ENCODE peak calls at places on chromosomes 11 and 22, in five cellular contexts. W is HuH-7; R is stimulated activated naive CD8-positive, alpha-beta T cell treated with anti-CD3 and anti-CD28 coated beads, Interleukin-15, Interleukin-2, amounts not matched to agents 100 U/mL and 50 U/mL, for 24 hours; D is CD4-positive, CD25-positive, alpha-beta regulatory T cell; P is nucleus accumbens. Z is an unnamed sample.

GRCh38 chr11:62911137-62912130 is 9.7 kb downstream of the CHRM1 start:
- DNase-seq in W (no peak), R (no peak), D (no peak), P (no peak), Z (no peak)

GRCh38 chr11:117662255-117662654 is 134.8 kb downstream of the DSCAML1 start:
- DNase-seq in W (no peak), R (no peak), D (no peak), P (no peak), Z (no peak)

GRCh38 chr11:6365659-6366058 is 24.6 kb upstream of the SMPD1 start:
- DNase-seq in W (peak), R (no peak), D (no peak), P (no peak), Z (no peak)

GRCh38 chr11:119284344-119285157 is 32.4 kb downstream of the MCAM start:
- DNase-seq in W (peak), R (no peak), D (peak), P (no peak), Z (no peak)

GRCh38 chr11:66420671-66421476 is at the start of gene NPAS4:
- DNase-seq in W (no peak), R (no peak), D (no peak), P (peak), Z (no peak)

GRCh38 chr22:50074551-50075042 is 10.6 kb downstream of the MLC1 start:
- DNase-seq in W (no peak), R (no peak), D (no peak), P (peak), Z (no peak)

GRCh38 chr11:126393143-126393542 is 37.7 kb downstream of the ST3GAL4 start:
- DNase-seq in W (no peak), R (no peak), D (no peak), P (no peak), Z (no peak)

GRCh38 chr11:12288212-12288933 is 89.0 kb upstream of the PARVA start:
- DNase-seq in W (peak), R (peak), D (peak), P (peak), Z (peak)

GRCh38 chr11:43687120-43687791 is 6.7 kb downstream of the HSD17B12 start:
- DNase-seq in W (no peak), R (no peak), D (no peak), P (no peak), Z (no peak)

GRCh38 chr11:115996125-115996807 is 492.1 kb upstream of the CADM1 start:
- DNase-seq in W (no peak), R (no peak), D (no peak), P (no peak), Z (no peak)

Z was measured in sigmoid colon.